ENCODE peak calls at places on chromosomes 3 and 15, in four cellular contexts. T is HCT116, Q is psoas muscle, H is heart right ventricle. A is an unnamed sample.
A peak's percentile ranks its signal among the peaks of the same experiment; 100 is the strongest.

GRCh38 chr15:101698314-101698713 is 26.0 kb downstream of the TARS3 start:
- DNase-seq in T (no peak), Q (no peak), H (no peak), A (no peak)

GRCh38 chr3:128486157-128486691 is 6.8 kb downstream of the GATA2 start:
- DNase-seq in H (no peak), T (no peak), Q (no peak), A (no peak)

GRCh38 chr3:46990573-46991374 is 11.3 kb downstream of the NBEAL2 start:
- DNase-seq in H (peak; percentile 39), T (no peak), Q (peak; percentile 61), A (no peak)

GRCh38 chr3:119762876-119763275 is 19.0 kb upstream of the NR1I2 start:
- DNase-seq in H (no peak), T (no peak), Q (no peak), A (peak; percentile 60)

GRCh38 chr3:197117107-197117506 is 87.5 kb upstream of the MELTF start:
- DNase-seq in H (no peak), Q (no peak), T (no peak), A (no peak)

GRCh38 chr15:71545223-71545760 is 265.1 kb upstream of the NR2E3 start:
- DNase-seq in T (no peak), Q (no peak), H (no peak), A (no peak)

GRCh38 chr3:83523470-83524073 is 1435.2 kb upstream of the CADM2 start:
- DNase-seq in Q (no peak), H (no peak), T (no peak), A (no peak)

GRCh38 chr15:37034835-37035234 is 65.5 kb downstream of the MEIS2 start:
- DNase-seq in T (no peak), Q (no peak), H (no peak), A (no peak)

GRCh38 chr3:111769965-111770364 is 89.1 kb upstream of the PHLDB2 start:
- DNase-seq in Q (no peak), T (no peak), H (no peak), A (no peak)

GRCh38 chr15:85625856-85626255 is 168.9 kb downstream of the KLHL25 start:
- DNase-seq in H (no peak), Q (no peak), T (no peak), A (no peak)

GRCh38 chr15:53034767-53035245 is 244.7 kb upstream of the ONECUT1 start:
- DNase-seq in H (no peak), T (no peak), Q (no peak), A (no peak)

GRCh38 chr3:136350132-136350531 is 100.0 kb downstream of the PCCB start:
- DNase-seq in T (no peak), H (no peak), Q (no peak), A (peak; percentile 70)

GRCh38 chr3:72836923-72837322 is 11.3 kb downstream of the SHQ1 start:
- DNase-seq in T (no peak), Q (peak; percentile 89), H (peak; percentile 78), A (no peak)

GRCh38 chr15:62832231-62832630 is 210.3 kb upstream of the TPM1 start:
- DNase-seq in Q (no peak), T (no peak), H (no peak), A (no peak)

GRCh38 chr15:48003447-48003846 is 117.3 kb upstream of the SLC24A5 start:
- DNase-seq in Q (no peak), H (no peak), T (no peak), A (no peak)

GRCh38 chr15:38872732-38873131 is 308.1 kb upstream of the RASGRP1 start:
- DNase-seq in T (no peak), Q (no peak), H (no peak), A (no peak)

GRCh38 chr15:45795487-45796069 is 160.7 kb downstream of the SQOR start:
- DNase-seq in T (peak; percentile 47), H (no peak), Q (no peak), A (peak; percentile 50)

GRCh38 chr3:51669241-51670052 is 1.6 kb upstream of the TEX264 start:
- DNase-seq in T (peak; percentile 75), Q (peak; percentile 88), H (peak; percentile 86), A (peak; percentile 79)

GRCh38 chr3:155604967-155605366 is 139.9 kb downstream of the PLCH1 start:
- DNase-seq in H (no peak), Q (no peak), T (no peak), A (no peak)

GRCh38 chr3:12729313-12729676 is 29.8 kb downstream of the TMEM40 start:
- DNase-seq in H (peak; percentile 24), Q (peak; percentile 78), T (no peak), A (no peak)

GRCh38 chr3:123110238-123110952 is 43.6 kb downstream of the PDIA5 start:
- DNase-seq in T (no peak), Q (no peak), H (no peak), A (no peak)

GRCh38 chr15:39156636-39157255 is 424.1 kb upstream of the THBS1 start:
- DNase-seq in Q (peak; percentile 73), H (peak; percentile 15), T (no peak), A (no peak)

GRCh38 chr15:78620021-78620838 is 566 bp downstream of the CHRNA3 start:
- DNase-seq in H (no peak), Q (no peak), T (no peak), A (peak; percentile 43)

GRCh38 chr3:12870942-12871341 is 29.6 kb upstream of the RPL32 start:
- DNase-seq in Q (peak; percentile 80), T (no peak), H (peak; percentile 42), A (no peak)

GRCh38 chr3:101042996-101043686 is 49.9 kb upstream of the ABI3BP start:
- DNase-seq in H (no peak), Q (no peak), T (no peak), A (no peak)

GRCh38 chr3:108099679-108100428 is 9.0 kb upstream of the CD47 start:
- DNase-seq in Q (no peak), H (no peak), T (no peak), A (no peak)

GRCh38 chr3:172591876-172592771 is 68.9 kb upstream of the TNFSF10 start:
- DNase-seq in T (no peak), Q (no peak), H (no peak), A (peak; percentile 69)

GRCh38 chr3:117696871-117697270 is 987.3 kb downstream of the TUSC7 start:
- DNase-seq in H (no peak), Q (no peak), T (no peak), A (no peak)

GRCh38 chr3:173793963-173794362 is 396.4 kb downstream of the NLGN1 start:
- DNase-seq in H (no peak), T (no peak), Q (no peak), A (no peak)

GRCh38 chr3:25664066-25664809 is 469 bp downstream of the TOP2B start:
- DNase-seq in T (peak; percentile 3), H (peak; percentile 77), Q (peak; percentile 82), A (peak; percentile 62)

GRCh38 chr3:185757176-185757575 is 67.7 kb downstream of the IGF2BP2 start:
- DNase-seq in T (no peak), Q (no peak), H (no peak), A (no peak)

GRCh38 chr3:178203152-178203551 is 333.1 kb upstream of the KCNMB2 start:
- DNase-seq in Q (no peak), H (no peak), T (no peak), A (no peak)

GRCh38 chr3:97996988-97997387 is 24.8 kb upstream of the RIOX2 start:
- DNase-seq in T (no peak), H (no peak), Q (no peak), A (no peak)

GRCh38 chr15:78280289-78281072 is 16.1 kb downstream of the DNAJA4 start:
- DNase-seq in Q (no peak), H (no peak), T (no peak), A (no peak)

GRCh38 chr15:68570974-68571373 is 7.8 kb upstream of the CORO2B start:
- DNase-seq in H (no peak), Q (no peak), T (no peak), A (no peak)
- H3K27me3 ChIP-seq in H (peaks cover 14% of the 10 kb centered on the region), Q (peaks cover 22% of the 10 kb centered on the region), T (no peaks in the 10 kb centered on the region), A (peaks cover 16% of the 10 kb centered on the region)

GRCh38 chr15:51099185-51099584 is 4.5 kb upstream of the TNFAIP8L3 start:
- DNase-seq in T (no peak), Q (no peak), H (no peak), A (no peak)
- H3K27ac ChIP-seq in T (no peak overlapping the region), Q (no peak overlapping the region), H (no peak overlapping the region), A (no peak overlapping the region)

GRCh38 chr3:13880811-13881156 is 913 bp upstream of the WNT7A start:
- DNase-seq in H (no peak), Q (no peak), T (no peak), A (no peak)
- H3K4me3 ChIP-seq in H (no peak overlapping the region), Q (peak overlapping the region; percentile 46), T (peak overlapping the region; percentile 11), A (no peak overlapping the region)

GRCh38 chr3:194138098-194138474 is 2.1 kb downstream of the HES1 start:
- DNase-seq in Q (no peak), H (no peak), T (no peak), A (no peak)

GRCh38 chr3:194136519-194137313 is 768 bp downstream of the HES1 start:
- DNase-seq in T (no peak), Q (peak; percentile 82), H (peak; percentile 64), A (peak; percentile 70)

GRCh38 chr3:194135806-194136518 is at the start of gene HES1:
- DNase-seq in Q (peak; percentile 97), H (peak; percentile 92), T (peak; percentile 95), A (peak; percentile 95)

GRCh38 chr3:194138732-194139084 is 2.8 kb downstream of the HES1 start:
- DNase-seq in T (no peak), H (no peak), Q (no peak), A (no peak)

GRCh38 chr3:194137314-194138097 is 1.6 kb downstream of the HES1 start:
- DNase-seq in Q (peak; percentile 89), T (no peak), H (peak; percentile 72), A (peak; percentile 80)
- H3K27me3 ChIP-seq in Q (no peaks in the 10 kb centered on the region), T (no peaks in the 10 kb centered on the region), H (peaks cover 89% of the 10 kb centered on the region), A (no peaks in the 10 kb centered on the region)